ENCODE peak calls at places on chromosomes 13 and 19, in five cellular contexts. N is CD8-positive, alpha-beta T cell; A is naive thymus-derived CD4-positive, alpha-beta T cell; H is ovary; C is cardiac muscle cell. V is an unnamed sample.

GRCh38 chr13:51619614-51620013 is 35.4 kb downstream of the WDFY2 start:
- DNase-seq in N (no peak), A (no peak), H (no peak), C (no peak), V (no peak)

GRCh38 chr13:107497661-107498060 is 717.7 kb downstream of the LIG4 start:
- DNase-seq in N (no peak), A (no peak), H (no peak), C (no peak), V (no peak)

GRCh38 chr13:24339937-24340607 is 30.7 kb downstream of the C1QTNF9 start:
- DNase-seq in N (no peak), A (no peak), H (no peak), C (no peak), V (no peak)

GRCh38 chr13:30569901-30570576 is 47.7 kb upstream of the USPL1 start:
- DNase-seq in N (no peak), A (no peak), H (peak; percentile 21), C (no peak), V (no peak)

GRCh38 chr13:44106231-44107152 is 226.8 kb downstream of the LACC1 start:
- DNase-seq in N (no peak), A (no peak), H (no peak), C (no peak), V (no peak)

GRCh38 chr19:49929121-49929610 is at the start of the genes ATF5 and NUP62:
- DNase-seq in N (peak; percentile 90), A (peak; percentile 88), H (peak; percentile 94), C (peak; percentile 90), V (peak; percentile 90)

GRCh38 chr19:35959040-35959967 is 23.1 kb downstream of the LRFN3 start:
- DNase-seq in N (peak; percentile 74), A (peak; percentile 77), H (no peak), C (no peak), V (peak; percentile 75)

GRCh38 chr19:33500586-33500985 is 21.0 kb downstream of the PEPD start:
- DNase-seq in N (no peak), A (no peak), H (no peak), C (no peak), V (no peak)

GRCh38 chr19:48735031-48735615 is 5.3 kb downstream of the RASIP1 start:
- DNase-seq in N (no peak), A (no peak), H (no peak), C (peak; percentile 79), V (no peak)

GRCh38 chr19:49684251-49684982 is 5.0 kb upstream of the ADM5 start:
- DNase-seq in N (no peak), A (no peak), H (peak; percentile 37), C (peak; percentile 34), V (no peak)

GRCh38 chr13:39600766-39601165 is 2.2 kb downstream of the LHFPL6 start:
- DNase-seq in N (no peak), A (no peak), H (no peak), C (no peak), V (no peak)

GRCh38 chr19:46030861-46031550 is 8.2 kb upstream of the PGLYRP1 start:
- DNase-seq in N (no peak), A (no peak), H (no peak), C (peak; percentile 62), V (no peak)

GRCh38 chr19:1213391-1214286 is 8.1 kb downstream of the STK11 start:
- DNase-seq in N (no peak), A (peak; percentile 38), H (peak; percentile 44), C (no peak), V (peak; percentile 46)

GRCh38 chr19:1216756-1217155 is 11.2 kb downstream of the STK11 start:
- DNase-seq in N (no peak), A (no peak), H (no peak), C (no peak), V (no peak)

GRCh38 chr19:1214862-1215731 is 9.5 kb downstream of the STK11 start:
- DNase-seq in N (no peak), A (no peak), H (peak; percentile 41), C (no peak), V (no peak)

GRCh38 chr19:1211494-1212234 is 6.1 kb downstream of the STK11 start:
- DNase-seq in N (no peak), A (no peak), H (peak; percentile 55), C (no peak), V (no peak)

GRCh38 chr19:1214299-1214861 is 8.8 kb downstream of the STK11 start:
- DNase-seq in N (no peak), A (no peak), H (no peak), C (no peak), V (no peak)
- H3K4me3 ChIP-seq in N (no peak overlapping the region), A (no peak overlapping the region), H (no peak overlapping the region), C (no peak overlapping the region), V (no peak overlapping the region)

DNA sequence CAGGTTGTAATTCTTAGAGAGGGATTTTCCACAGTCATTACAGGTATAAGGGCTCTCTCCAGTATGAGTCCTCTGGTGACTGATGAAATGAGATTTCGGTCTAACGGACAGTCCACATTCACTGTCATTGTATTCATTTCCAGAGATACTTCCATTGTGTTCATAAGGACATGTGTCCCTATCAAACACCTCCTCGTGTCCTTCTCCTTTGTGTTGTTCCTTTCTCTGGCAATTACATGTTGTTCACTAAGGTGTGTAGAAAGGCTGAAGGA is 10.5 kb upstream of the ZSCAN18 start:
- DNase-seq in N (no peak), A (no peak), H (no peak), C (no peak), V (no peak)
- H3K9me3 ChIP-seq in N (peaks cover 46% of the 10 kb centered on the region), A (peaks cover 30% of the 10 kb centered on the region), H (peaks cover 5% of the 10 kb centered on the region), C (no peaks in the 10 kb centered on the region), V (peaks cover 55% of the 10 kb centered on the region)

GRCh38 chr19:55586976-55587668 is 6.5 kb upstream of the ZNF579 start:
- DNase-seq in N (peak; percentile 86), A (peak; percentile 84), H (peak; percentile 97), C (peak; percentile 95), V (peak; percentile 90)
- H3K4me1 ChIP-seq in N (peaks cover 25% of the 10 kb centered on the region), A (peaks cover 22% of the 10 kb centered on the region), H (peaks cover 6% of the 10 kb centered on the region), C (peaks cover 7% of the 10 kb centered on the region), V (peaks cover 25% of the 10 kb centered on the region)

GRCh38 chr19:40571005-40571318 is 5.7 kb upstream of the SHKBP1 start:
- DNase-seq in N (no peak), A (no peak), H (no peak), C (no peak), V (no peak)
- H3K4me3 ChIP-seq in N (peak overlapping the region; percentile 51), A (peak overlapping the region; percentile 45), H (no peak overlapping the region), C (no peak overlapping the region), V (peak overlapping the region; percentile 41)

GRCh38 chr19:55947532-55947931 is at the start of gene NLRP8:
- DNase-seq in N (no peak), A (no peak), H (no peak), C (no peak), V (no peak)
- H3K9me3 ChIP-seq in N (no peaks in the 10 kb centered on the region), A (no peaks in the 10 kb centered on the region), H (no peaks in the 10 kb centered on the region), C (no peaks in the 10 kb centered on the region), V (no peaks in the 10 kb centered on the region)

GRCh38 chr13:109160357-109160756 is 530.9 kb downstream of the MYO16 start:
- DNase-seq in N (no peak), A (no peak), H (no peak), C (no peak), V (no peak)

GRCh38 chr13:109157275-109157674 is 527.9 kb downstream of the MYO16 start:
- DNase-seq in N (no peak), A (no peak), H (no peak), C (no peak), V (no peak)

GRCh38 chr13:109158383-109158782 is 529.0 kb downstream of the MYO16 start:
- DNase-seq in N (no peak), A (no peak), H (no peak), C (no peak), V (no peak)

GRCh38 chr13:109160887-109161669 is 531.7 kb downstream of the MYO16 start:
- DNase-seq in N (no peak), A (no peak), H (no peak), C (no peak), V (no peak)

DNA sequence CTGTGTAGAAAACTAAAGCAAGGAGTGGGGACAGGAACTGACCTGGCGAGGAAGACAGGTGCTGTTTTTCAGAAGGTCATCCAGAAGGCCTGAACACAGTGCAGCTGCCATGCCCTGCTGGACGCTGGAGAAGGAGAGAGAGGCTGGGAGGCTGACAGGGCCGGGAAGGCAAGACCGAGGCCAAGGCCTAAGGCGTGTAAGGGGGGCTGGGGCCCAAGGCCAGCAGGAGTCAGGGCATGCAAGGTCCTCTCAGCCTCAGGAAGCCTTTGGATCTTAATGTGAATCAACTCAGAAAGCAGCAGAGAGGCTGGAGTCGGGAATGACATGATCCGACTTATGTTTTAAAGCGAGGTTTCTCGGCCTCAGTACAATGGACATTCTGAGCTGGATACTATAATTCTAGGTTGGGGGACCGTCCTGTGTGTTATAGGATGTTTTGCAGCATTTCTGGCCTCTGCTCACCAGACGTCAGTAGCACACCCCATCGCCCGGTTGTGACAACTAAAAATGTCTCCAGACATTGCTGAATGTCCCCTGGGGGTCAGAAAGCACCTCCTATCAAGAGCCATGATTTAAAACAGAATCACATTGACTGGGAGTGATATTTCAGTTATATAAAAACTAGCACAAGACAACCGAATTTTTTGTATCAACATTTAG is 530.4 kb downstream of the MYO16 start:
- DNase-seq in N (no peak), A (no peak), H (no peak), C (no peak), V (no peak)
- H3K4me1 ChIP-seq in N (no peaks in the 10 kb centered on the region), A (no peaks in the 10 kb centered on the region), H (peaks cover 2% of the 10 kb centered on the region), C (no peaks in the 10 kb centered on the region), V (no peaks in the 10 kb centered on the region)

GRCh38 chr13:37277007-37277406 is 171.5 kb upstream of the CSNK1A1L start:
- DNase-seq in N (no peak), A (no peak), H (no peak), C (no peak), V (no peak)
- H3K4me3 ChIP-seq in N (no peak overlapping the region), A (no peak overlapping the region), H (no peak overlapping the region), C (no peak overlapping the region), V (no peak overlapping the region)

GRCh38 chr19:53082929-53083328 is 20.3 kb downstream of the ZNF160 start:
- DNase-seq in N (no peak), A (no peak), H (no peak), C (no peak), V (no peak)
- H3K9me3 ChIP-seq in N (peaks cover 20% of the 10 kb centered on the region), A (peaks cover 7% of the 10 kb centered on the region), H (no peaks in the 10 kb centered on the region), C (no peaks in the 10 kb centered on the region), V (peaks cover 40% of the 10 kb centered on the region)

DNA sequence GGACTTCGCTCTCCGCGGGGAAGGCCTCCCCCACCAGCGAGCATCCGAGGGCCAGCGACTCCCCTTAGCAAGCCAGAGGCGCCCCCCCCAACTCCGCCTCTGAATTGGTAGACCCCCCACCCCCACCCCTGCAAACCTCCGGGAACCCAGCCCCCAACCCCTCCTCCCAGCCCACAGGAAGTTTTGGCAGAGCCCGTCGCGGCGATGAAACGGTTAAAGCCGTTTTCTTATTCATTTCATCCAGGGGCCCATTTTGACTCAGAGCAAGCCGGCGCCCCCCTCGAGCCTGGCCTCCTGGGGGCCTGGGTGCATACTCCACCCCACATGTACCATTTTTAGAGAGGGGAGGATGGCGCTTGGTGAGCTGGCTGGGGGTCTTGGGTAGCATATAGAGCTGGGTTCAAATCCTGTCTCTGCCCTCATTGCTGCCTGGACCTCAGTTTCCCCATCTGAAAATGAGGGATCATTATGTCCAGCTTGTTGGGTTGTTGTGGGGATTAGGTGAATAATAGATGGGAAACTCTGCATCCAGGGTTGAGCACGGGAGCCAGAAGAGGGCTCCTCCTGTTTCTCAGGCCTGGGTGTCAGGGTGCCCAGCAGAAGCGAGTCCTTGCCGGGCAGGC is 7.9 kb upstream of the JUNB start:
- DNase-seq in N (no peak), A (no peak), H (no peak), C (no peak), V (peak; percentile 70)
- H3K4me1 ChIP-seq in N (peaks cover 62% of the 10 kb centered on the region), A (peaks cover 55% of the 10 kb centered on the region), H (peaks cover 20% of the 10 kb centered on the region), C (peaks cover 28% of the 10 kb centered on the region), V (peaks cover 67% of the 10 kb centered on the region)

GRCh38 chr19:1277061-1277460 is 1.7 kb downstream of the FAM174C start:
- DNase-seq in N (no peak), A (no peak), H (peak; percentile 55), C (no peak), V (no peak)
- H3K4me3 ChIP-seq in N (no peak overlapping the region), A (no peak overlapping the region), H (no peak overlapping the region), C (no peak overlapping the region), V (no peak overlapping the region)